ENCODE peak calls at places on chromosomes 13 and 19, in eight cellular contexts. F is central memory CD8-positive, alpha-beta T cell; V is AG04450; O is stimulated activated CD8-positive, alpha-beta memory T cell treated with anti-CD3 and anti-CD28 coated beads, Interleukin-12 subunit alpha, Interleukin-12 subunit beta, amount 100 ng/mL, for 4 hours; W is GM12891; E is NCI-H2081; U is HEK293T; J is right lobe of liver. T is an unnamed sample.

GRCh38 chr13:28558567-28558966 is 63.6 kb upstream of the FLT1 start:
- DNase-seq in V (no peak), E (no peak), F (no peak), U (no peak), W (no peak), J (no peak), O (no peak), T (no peak)

GRCh38 chr13:43805071-43805468 is 18.3 kb upstream of the ENOX1 start:
- DNase-seq in F (no peak), J (no peak), E (peak), O (no peak), V (peak), U (no peak), W (no peak), T (no peak)

GRCh38 chr19:8404391-8405151 is 8.5 kb upstream of the MARCHF2 start:
- DNase-seq in F (no peak), O (no peak), E (no peak), U (no peak), J (no peak), V (no peak), W (no peak), T (no peak)

GRCh38 chr13:111385182-111385857 is 64.9 kb downstream of the TEX29 start:
- DNase-seq in E (peak), F (no peak), J (no peak), V (no peak), U (no peak), O (no peak), W (no peak), T (no peak)

GRCh38 chr19:50514346-50515167 is 844 bp upstream of the ASPDH start:
- DNase-seq in U (no peak), O (no peak), V (no peak), W (no peak), E (peak), J (peak), F (no peak), T (no peak)

GRCh38 chr13:98998831-98999634 is 21.2 kb upstream of the DOCK9 start:
- DNase-seq in V (no peak), J (no peak), O (no peak), E (no peak), U (no peak), F (no peak), W (no peak), T (no peak)

GRCh38 chr19:29233591-29233990 is 20.6 kb upstream of the UQCRFS1 start:
- DNase-seq in U (no peak), J (no peak), V (no peak), E (no peak), W (no peak), O (no peak), F (no peak), T (no peak)

GRCh38 chr19:40693896-40694295 is 3.4 kb upstream of the NUMBL start:
- DNase-seq in V (no peak), J (no peak), O (no peak), U (no peak), W (no peak), E (no peak), F (no peak), T (no peak)

GRCh38 chr13:27476943-27477681 is 26.7 kb upstream of the MTIF3 start:
- DNase-seq in U (no peak), V (peak), O (no peak), W (peak), J (no peak), E (peak), F (no peak), T (no peak)

GRCh38 chr19:32748497-32748896 is 28.9 kb downstream of the TDRD12 start:
- DNase-seq in E (peak), W (peak), V (no peak), J (no peak), O (no peak), F (no peak), U (no peak), T (peak)

GRCh38 chr19:40717880-40718773 is 1.2 kb downstream of the ITPKC start:
- DNase-seq in J (no peak), W (no peak), O (no peak), E (no peak), V (no peak), U (no peak), F (no peak), T (no peak)

GRCh38 chr13:43874512-43875092 is 4.9 kb downstream of the CCDC122 start:
- DNase-seq in J (no peak), V (no peak), F (no peak), W (no peak), O (no peak), E (peak), U (peak), T (no peak)

GRCh38 chr19:6383188-6383587 is 7.5 kb upstream of the PSPN start:
- DNase-seq in W (no peak), U (no peak), E (no peak), V (no peak), F (no peak), J (no peak), O (no peak), T (no peak)

GRCh38 chr19:5605362-5605761 is 17.2 kb downstream of the SAFB2 start:
- DNase-seq in W (no peak), J (no peak), O (no peak), E (no peak), V (no peak), F (no peak), U (no peak), T (no peak)

GRCh38 chr13:91468301-91468700 is 69.9 kb downstream of the GPC5 start:
- DNase-seq in U (no peak), O (no peak), W (no peak), E (no peak), J (no peak), F (no peak), V (no peak), T (no peak)

GRCh38 chr13:113099142-113099541 is 6.4 kb upstream of the F7 start:
- DNase-seq in F (no peak), U (no peak), E (no peak), W (no peak), V (no peak), J (no peak), O (no peak), T (no peak)

GRCh38 chr13:44826586-44827350 is 162.5 kb downstream of the NUFIP1 start:
- DNase-seq in V (no peak), O (no peak), W (no peak), E (no peak), F (no peak), U (no peak), J (no peak), T (no peak)

GRCh38 chr13:81021284-81021683 is 680.4 kb upstream of the SPRY2 start:
- DNase-seq in J (no peak), U (no peak), V (no peak), E (no peak), F (no peak), W (no peak), O (no peak), T (no peak)

GRCh38 chr13:98405690-98406344 is 171.1 kb downstream of the STK24 start:
- DNase-seq in J (no peak), F (no peak), E (peak), O (no peak), W (no peak), U (no peak), V (no peak), T (no peak)

GRCh38 chr13:19586904-19587634 is 25.7 kb upstream of the TPTE2 start:
- DNase-seq in E (no peak), F (peak), V (no peak), O (peak), U (no peak), W (peak), J (no peak), T (peak)

GRCh38 chr19:799076-799881 is 2.0 kb downstream of the PTBP1 start:
- DNase-seq in V (no peak), J (no peak), W (no peak), F (no peak), O (no peak), E (peak), U (no peak), T (no peak)

GRCh38 chr13:77811981-77812380 is 106.7 kb downstream of the EDNRB start:
- DNase-seq in J (no peak), F (no peak), W (no peak), U (no peak), E (no peak), V (no peak), O (no peak), T (no peak)

GRCh38 chr13:89550842-89551422 is 1796.6 kb upstream of the MIR17HG start:
- DNase-seq in F (no peak), V (no peak), J (no peak), O (no peak), E (no peak), U (no peak), W (no peak), T (no peak)

GRCh38 chr19:42282036-42282762 is 13.1 kb downstream of the CIC start:
- DNase-seq in J (no peak), V (no peak), O (no peak), W (no peak), E (peak), F (no peak), U (no peak), T (no peak)

GRCh38 chr13:49540552-49540951 is 44.8 kb downstream of the PHF11 start:
- DNase-seq in V (no peak), J (no peak), F (no peak), W (no peak), U (no peak), O (no peak), E (no peak), T (no peak)

GRCh38 chr19:35513975-35514809 is 743 bp upstream of the DMKN start:
- DNase-seq in V (no peak), W (no peak), E (no peak), O (no peak), J (no peak), U (no peak), F (no peak), T (no peak)

GRCh38 chr19:3065675-3066357 is 3.5 kb upstream of the TLE5 start:
- DNase-seq in O (no peak), W (peak), E (peak), F (no peak), J (no peak), U (no peak), V (no peak), T (no peak)

GRCh38 chr19:888615-889385 is 4.2 kb downstream of the MED16 start:
- DNase-seq in J (no peak), O (no peak), U (no peak), V (no peak), F (no peak), W (no peak), E (no peak), T (peak)

GRCh38 chr19:1304197-1304924 is 18.7 kb downstream of the EFNA2 start:
- DNase-seq in F (no peak), U (no peak), E (no peak), W (no peak), O (no peak), V (no peak), J (peak), T (no peak)

GRCh38 chr13:44516771-44517170 is 59.4 kb downstream of the TSC22D1 start:
- DNase-seq in F (no peak), O (no peak), V (no peak), U (no peak), W (no peak), J (no peak), E (peak), T (no peak)

GRCh38 chr13:49457221-49457620 is 13.1 kb downstream of the SETDB2 start:
- DNase-seq in U (no peak), W (no peak), E (no peak), F (no peak), O (no peak), V (no peak), J (no peak), T (no peak)

GRCh38 chr19:1013218-1013617 is 7.7 kb downstream of the TMEM259 start:
- DNase-seq in V (no peak), E (no peak), O (no peak), J (no peak), F (no peak), U (no peak), W (no peak), T (no peak)

GRCh38 chr13:90445179-90445578 is 902.3 kb upstream of the MIR17HG start:
- DNase-seq in E (no peak), J (no peak), U (no peak), O (no peak), F (no peak), V (peak), W (no peak), T (no peak)

T was measured in activated gamma-delta T cell treated with Interleukin-2 at 50 U/mL for 16 hours.